ENCODE peak calls at places on chromosomes 7 and 10, in nine cellular contexts. M is Peyer's patch, H is suprapubic skin, F is left ventricle myocardium inferior, Z is HCT116, D is OCI-LY7, K is IMR-90, R is transverse colon, G is stomach. C is an unnamed sample.

GRCh38 chr7:40057292-40057691 is 77.1 kb downstream of the MPLKIP start:
- DNase-seq in Z (no peak), R (peak; percentile 37), G (no peak), D (no peak), F (no peak), H (no peak), M (no peak), K (peak; percentile 20), C (no peak)

GRCh38 chr10:12221323-12222298 is 25.6 kb downstream of the CDC123 start:
- DNase-seq in M (no peak), K (peak; percentile 41), F (no peak), G (no peak), Z (peak; percentile 29), H (no peak), R (no peak), D (no peak), C (no peak)

GRCh38 chr7:43642897-43643630 is 60.2 kb downstream of the STK17A start:
- DNase-seq in Z (no peak), D (no peak), K (no peak), H (no peak), G (no peak), M (no peak), F (no peak), R (no peak), C (no peak)

GRCh38 chr10:123570898-123571515 is 95.1 kb upstream of the GPR26 start:
- DNase-seq in H (no peak), Z (no peak), K (no peak), F (no peak), R (no peak), G (no peak), D (no peak), M (no peak), C (no peak)

GRCh38 chr7:108181073-108181985 is 51.2 kb upstream of the LAMB4 start:
- DNase-seq in D (peak; percentile 45), M (no peak), H (no peak), Z (peak; percentile 51), G (no peak), K (peak; percentile 67), F (no peak), R (no peak), C (peak; percentile 61)

GRCh38 chr10:120253131-120253530 is 203.9 kb upstream of the PLPP4 start:
- DNase-seq in R (no peak), Z (no peak), H (no peak), D (no peak), G (peak; percentile 69), M (no peak), F (no peak), K (no peak), C (no peak)

GRCh38 chr10:8659982-8660381 is 605.5 kb downstream of the GATA3 start:
- DNase-seq in Z (no peak), K (no peak), F (no peak), G (no peak), R (no peak), M (no peak), D (no peak), H (no peak), C (no peak)

GRCh38 chr10:69662173-69662685 is 32.2 kb downstream of the FAM241B start:
- DNase-seq in M (no peak), G (peak; percentile 26), H (no peak), R (no peak), F (no peak), Z (no peak), K (no peak), D (no peak), C (no peak)

GRCh38 chr10:122354391-122354790 is 20.1 kb upstream of the PLEKHA1 start:
- DNase-seq in H (no peak), Z (no peak), F (no peak), K (no peak), G (no peak), R (no peak), M (no peak), D (no peak), C (no peak)

GRCh38 chr7:13988765-13989137 is 715 bp downstream of the ETV1 start:
- DNase-seq in G (no peak), H (peak; percentile 58), K (peak; percentile 26), M (no peak), D (no peak), F (no peak), Z (no peak), R (no peak), C (no peak)

GRCh38 chr7:69283421-69283820 is 314.9 kb upstream of the AUTS2 start:
- DNase-seq in D (no peak), Z (no peak), K (no peak), G (no peak), R (no peak), H (no peak), M (no peak), F (no peak), C (no peak)

GRCh38 chr7:93923946-93924345 is 2.4 kb downstream of the GNG11 start:
- DNase-seq in R (no peak), M (no peak), D (no peak), Z (no peak), G (no peak), F (no peak), H (no peak), K (peak; percentile 43), C (no peak)

GRCh38 chr7:50865450-50865849 is 82.8 kb upstream of the GRB10 start:
- DNase-seq in G (no peak), D (no peak), R (no peak), Z (no peak), H (no peak), F (no peak), K (no peak), M (no peak), C (no peak)

GRCh38 chr7:66283003-66283920 is 78.1 kb downstream of the TPST1 start:
- DNase-seq in G (no peak), F (no peak), D (no peak), K (peak; percentile 89), Z (peak; percentile 26), M (no peak), R (no peak), H (no peak), C (no peak)

GRCh38 chr10:121041906-121042305 is 190.7 kb downstream of the WDR11 start:
- DNase-seq in F (no peak), G (no peak), H (no peak), Z (no peak), K (no peak), M (no peak), R (no peak), D (no peak), C (no peak)

GRCh38 chr10:30285970-30286369 is 63.1 kb downstream of the MTPAP start:
- DNase-seq in H (no peak), D (no peak), M (no peak), G (no peak), K (no peak), R (no peak), Z (no peak), F (no peak), C (no peak)

GRCh38 chr10:68230268-68230667 is 1.6 kb downstream of the ATOH7 start:
- DNase-seq in G (no peak), M (no peak), F (no peak), D (no peak), K (no peak), H (no peak), R (no peak), Z (no peak), C (no peak)
- H3K4me3 ChIP-seq in G (no peak overlapping the region), M (no peak overlapping the region), F (peak overlapping the region; percentile 75), D (no peak overlapping the region), K (no peak overlapping the region), H (no peak overlapping the region), R (no peak overlapping the region), Z (no peak overlapping the region), C (no peak overlapping the region)

GRCh38 chr10:65751896-65752295 is 1173.9 kb upstream of the LRRTM3 start:
- DNase-seq in H (no peak), R (no peak), M (no peak), K (no peak), F (no peak), D (no peak), G (no peak), Z (no peak), C (no peak)
- TF ChIP-seq CTCF in H (no peak), R (no peak), M (no peak), K (no peak), F (no peak), D (no peak), G (no peak), Z (no peak), C (no peak)

GRCh38 chr7:12728192-12728538 is 40.7 kb downstream of the ARL4A start:
- DNase-seq in H (no peak), D (no peak), M (no peak), G (no peak), Z (no peak), K (no peak), R (no peak), F (no peak), C (no peak)

GRCh38 chr7:12727455-12728191 is 40.2 kb downstream of the ARL4A start:
- DNase-seq in K (peak; percentile 10), R (no peak), M (no peak), H (no peak), Z (no peak), D (no peak), G (no peak), F (no peak), C (peak; percentile 11)

GRCh38 chr7:12725575-12726316 is 38.3 kb downstream of the ARL4A start:
- DNase-seq in H (no peak), F (no peak), G (no peak), R (no peak), D (no peak), M (no peak), Z (no peak), K (no peak), C (no peak)

GRCh38 chr7:12729112-12729511 is 41.7 kb downstream of the ARL4A start:
- DNase-seq in H (peak; percentile 77), G (peak; percentile 84), Z (no peak), R (peak; percentile 45), M (peak; percentile 62), D (no peak), F (peak; percentile 80), K (peak; percentile 15), C (no peak)

GRCh38 chr7:12726908-12727307 is 39.5 kb downstream of the ARL4A start:
- DNase-seq in F (no peak), G (no peak), Z (no peak), K (no peak), D (no peak), R (no peak), H (no peak), M (no peak), C (no peak)
- H3K4me3 ChIP-seq in F (peak overlapping the region; percentile 47), G (no peak overlapping the region), Z (no peak overlapping the region), K (no peak overlapping the region), D (no peak overlapping the region), R (no peak overlapping the region), H (no peak overlapping the region), M (no peak overlapping the region), C (no peak overlapping the region)

DNA sequence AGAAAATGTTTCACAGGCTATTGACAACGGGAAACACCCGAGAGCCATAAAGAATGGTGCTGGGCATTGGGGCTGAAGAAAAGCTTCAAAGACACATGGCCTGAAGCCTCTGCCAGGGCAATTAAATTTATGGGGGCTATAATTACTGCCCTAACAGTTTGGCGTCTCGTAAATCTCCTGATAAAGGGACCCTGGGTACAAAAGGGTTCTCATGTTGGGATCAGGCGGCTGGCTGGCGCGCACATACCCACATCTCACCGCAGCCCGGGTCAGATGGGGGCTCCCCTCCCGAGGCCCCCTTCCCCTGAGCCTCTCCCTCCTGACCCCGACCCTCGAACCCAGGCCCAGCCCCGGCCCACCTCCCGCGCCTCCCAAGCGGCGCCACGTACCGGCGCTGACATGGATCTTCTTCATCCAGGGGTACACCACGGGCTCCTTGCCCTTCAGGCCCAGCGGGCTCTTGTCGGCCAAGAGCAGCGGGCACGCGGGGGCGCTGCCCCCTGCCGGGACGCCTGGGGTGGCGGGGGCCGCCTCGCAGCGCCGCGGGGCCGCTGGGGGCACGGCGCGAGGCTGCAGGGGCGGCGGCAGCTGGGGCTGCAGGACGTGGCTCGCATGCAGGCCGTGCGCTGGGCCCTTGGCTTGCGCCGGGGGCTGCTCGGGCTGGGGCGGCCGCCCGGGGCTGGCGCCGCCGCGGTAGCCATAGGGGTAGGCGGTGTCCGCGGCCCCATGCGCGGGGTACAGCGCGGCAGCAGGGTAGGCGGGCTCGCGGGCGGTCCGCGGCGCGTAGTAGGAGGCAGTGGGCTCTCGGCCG is 623 bp downstream of the HOXA4 start:
- DNase-seq in M (peak; percentile 72), H (peak; percentile 68), Z (no peak), D (no peak), F (no peak), G (no peak), K (no peak), R (peak; percentile 70), C (no peak)
- TF ChIP-seq CTCF in M (no peak), H (no peak), Z (no peak), D (no peak), F (peak; percentile 16), G (no peak), K (peak; percentile 39), R (no peak), C (no peak)

C was measured in GM12865.